ENCODE peak calls at places on chromosomes 1 and 21, in eight cellular contexts. D is IMR-90, Y is neural crest cell, R is mesothelial cell of epicardium, A is right atrium auricular region, Q is WTC11, O is H1, H is K562. P is an unnamed sample.

GRCh38 chr1:111602974-111603373 is 16.6 kb upstream of the RAP1A start:
- DNase-seq in D (no peak), Y (no peak), R (no peak), A (no peak), Q (no peak), O (no peak), H (no peak), P (no peak)

GRCh38 chr21:14862794-14863720 is 201.7 kb downstream of the NRIP1 start:
- DNase-seq in D (peak; percentile 26), Y (no peak), R (no peak), A (no peak), Q (no peak), O (no peak), H (no peak), P (peak; percentile 26)

GRCh38 chr1:54566438-54567141 is 18.6 kb downstream of the ACOT11 start:
- DNase-seq in D (no peak), Y (no peak), R (no peak), A (no peak), Q (no peak), O (no peak), H (no peak), P (no peak)

GRCh38 chr1:11796036-11796828 is 9.5 kb downstream of the MTHFR start:
- DNase-seq in D (peak; percentile 64), Y (no peak), R (no peak), A (no peak), Q (no peak), O (no peak), H (peak; percentile 71), P (peak; percentile 46)

GRCh38 chr1:161914595-161914994 is 109.1 kb downstream of the OLFML2B start:
- DNase-seq in D (no peak), Y (no peak), R (no peak), A (no peak), Q (no peak), O (no peak), H (no peak), P (no peak)

GRCh38 chr1:36609241-36610027 is 126.7 kb upstream of the CSF3R start:
- DNase-seq in D (peak; percentile 29), Y (peak; percentile 62), R (no peak), A (no peak), Q (peak; percentile 86), O (peak; percentile 47), H (peak; percentile 95), P (peak; percentile 78)

GRCh38 chr1:98364544-98364943 is 297.0 kb upstream of the SNX7 start:
- DNase-seq in D (no peak), Y (no peak), R (no peak), A (no peak), Q (no peak), O (no peak), H (no peak), P (no peak)

GRCh38 chr1:21939650-21940374 is 2.7 kb upstream of the HSPG2 start:
- DNase-seq in D (peak; percentile 98), Y (no peak), R (peak; percentile 87), A (peak; percentile 97), Q (no peak), O (no peak), H (peak; percentile 47), P (no peak)

GRCh38 chr1:30887485-30888315 is 20.9 kb downstream of the SDC3 start:
- DNase-seq in D (peak; percentile 73), Y (no peak), R (no peak), A (no peak), Q (no peak), O (no peak), H (no peak), P (no peak)

GRCh38 chr1:95168638-95169411 is 51.7 kb downstream of the TLCD4 start:
- DNase-seq in D (no peak), Y (no peak), R (no peak), A (no peak), Q (no peak), O (no peak), H (no peak), P (no peak)

GRCh38 chr1:28984311-28984684 is 69.9 kb downstream of the EPB41 start:
- DNase-seq in D (no peak), Y (no peak), R (no peak), A (no peak), Q (no peak), O (no peak), H (no peak), P (no peak)

GRCh38 chr1:77412069-77412793 is 130.4 kb downstream of the AK5 start:
- DNase-seq in D (peak; percentile 66), Y (no peak), R (no peak), A (no peak), Q (no peak), O (no peak), H (no peak), P (no peak)

DNA sequence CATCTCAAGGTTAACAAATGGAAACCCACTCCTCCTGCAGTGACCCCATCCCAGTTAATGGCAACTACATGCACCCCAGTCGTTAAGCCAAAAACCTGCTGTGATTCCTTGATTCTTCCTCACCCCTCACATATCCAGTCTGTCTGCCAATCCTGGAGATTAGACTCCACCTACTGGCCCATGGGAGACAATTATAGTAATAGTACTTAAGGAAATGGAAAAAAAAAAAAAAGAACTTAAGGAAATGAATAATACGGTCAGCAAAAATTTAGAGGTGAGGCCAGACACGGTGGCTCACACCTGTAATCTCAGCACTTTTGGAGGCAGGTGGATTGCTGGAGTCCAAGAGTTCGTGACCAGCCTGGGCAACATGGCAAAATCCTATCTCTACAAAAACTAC is 7.0 kb downstream of the NOL9 start:
- DNase-seq in D (peak; percentile 32), Y (no peak), R (no peak), A (no peak), Q (no peak), O (no peak), H (no peak), P (no peak)
- TF ChIP-seq CTCF in D (peak; percentile 17), Y (no peak), R (no peak), A (no peak), Q (no peak), O (no peak), H (no peak), P (no peak)

GRCh38 chr1:153355445-153356071 is 2.1 kb upstream of the S100A9 start:
- DNase-seq in D (peak; percentile 31), Y (peak; percentile 25), R (no peak), A (peak; percentile 67), Q (peak; percentile 80), O (peak; percentile 49), H (peak; percentile 62), P (peak; percentile 39)

GRCh38 chr1:153357853-153358690 is at the start of gene S100A9:
- DNase-seq in D (no peak), Y (no peak), R (no peak), A (no peak), Q (no peak), O (no peak), H (no peak), P (no peak)

GRCh38 chr1:153354515-153355193 is 3.0 kb upstream of the S100A9 start:
- DNase-seq in D (no peak), Y (no peak), R (no peak), A (no peak), Q (no peak), O (no peak), H (no peak), P (no peak)

GRCh38 chr1:153357076-153357852 is 390 bp upstream of the S100A9 start:
- DNase-seq in D (no peak), Y (no peak), R (no peak), A (peak; percentile 80), Q (no peak), O (no peak), H (no peak), P (no peak)

GRCh38 chr1:153356392-153357075 is 1.1 kb upstream of the S100A9 start:
- DNase-seq in D (no peak), Y (no peak), R (no peak), A (no peak), Q (no peak), O (no peak), H (no peak), P (no peak)
- TF ChIP-seq CTCF in D (no peak), Y (no peak), R (no peak), A (no peak), Q (no peak), O (no peak), H (no peak), P (no peak)

GRCh38 chr21:15894596-15894995 is 164.8 kb downstream of the USP25 start:
- DNase-seq in D (peak; percentile 38), Y (no peak), R (no peak), A (no peak), Q (no peak), O (no peak), H (no peak), P (no peak)
- TF ChIP-seq CTCF in D (peak; percentile 58), Y (peak; percentile 71), R (peak; percentile 50), A (peak; percentile 24), Q (no peak), O (no peak), H (no peak), P (peak; percentile 59)

GRCh38 chr1:220884109-220884980 is 5.1 kb downstream of the HLX start:
- DNase-seq in D (no peak), Y (peak; percentile 50), R (peak; percentile 69), A (no peak), Q (peak; percentile 71), O (no peak), H (no peak), P (peak; percentile 77)
- TF ChIP-seq CTCF in D (no peak), Y (peak; percentile 31), R (no peak), A (no peak), Q (no peak), O (no peak), H (no peak), P (peak; percentile 22)

GRCh38 chr1:230218667-230219066 is 151.6 kb downstream of the GALNT2 start:
- DNase-seq in D (no peak), Y (no peak), R (no peak), A (no peak), Q (no peak), O (no peak), H (no peak), P (no peak)

GRCh38 chr1:230211436-230212145 is 144.6 kb downstream of the GALNT2 start:
- DNase-seq in D (no peak), Y (no peak), R (no peak), A (no peak), Q (no peak), O (no peak), H (no peak), P (no peak)

GRCh38 chr1:230212405-230212936 is 145.4 kb downstream of the GALNT2 start:
- DNase-seq in D (no peak), Y (no peak), R (no peak), A (no peak), Q (no peak), O (no peak), H (no peak), P (no peak)

GRCh38 chr1:230215529-230215928 is 148.5 kb downstream of the GALNT2 start:
- DNase-seq in D (no peak), Y (no peak), R (no peak), A (no peak), Q (no peak), O (no peak), H (no peak), P (no peak)

GRCh38 chr1:230215049-230215448 is 148.0 kb downstream of the GALNT2 start:
- DNase-seq in D (peak; percentile 64), Y (no peak), R (no peak), A (peak; percentile 81), Q (peak; percentile 31), O (no peak), H (no peak), P (no peak)
- TF ChIP-seq CTCF in D (peak; percentile 51), Y (peak; percentile 25), R (no peak), A (peak; percentile 20), Q (no peak), O (peak; percentile 39), H (peak; percentile 56), P (no peak)

P was measured in nephron progenitor cell.